ENCODE peak calls at places on chromosomes 13 and 19, in eight cellular contexts. One of them, this sample, is unnamed. For H3K36me3, the result is how much of the 10 kb centered on the place peaks cover.

GRCh38 chr13:37747071-37747612 is 122.4 kb downstream of the TRPC4 start:
- DNase-seq in esophagus muscularis mucosa: no peak
- DNase-seq in OCI-LY7: no peak
- DNase-seq in left lung: no peak
- DNase-seq in prostate gland: no peak
- DNase-seq in PC-3: peak
- DNase-seq in IMR-90: peak
- DNase-seq in CD8-positive, alpha-beta memory T cell: no peak
- DNase-seq in this sample: peak

GRCh38 chr19:54620464-54620863 is 9.8 kb upstream of the LILRB1 start:
- DNase-seq in esophagus muscularis mucosa: peak
- DNase-seq in OCI-LY7: no peak
- DNase-seq in left lung: no peak
- DNase-seq in prostate gland: no peak
- DNase-seq in PC-3: no peak
- DNase-seq in IMR-90: no peak
- DNase-seq in CD8-positive, alpha-beta memory T cell: no peak
- DNase-seq in this sample: no peak

GRCh38 chr19:48152552-48152951 is 17.6 kb downstream of the LIG1 start:
- DNase-seq in esophagus muscularis mucosa: no peak
- DNase-seq in OCI-LY7: peak
- DNase-seq in left lung: no peak
- DNase-seq in prostate gland: peak
- DNase-seq in PC-3: peak
- DNase-seq in IMR-90: peak
- DNase-seq in CD8-positive, alpha-beta memory T cell: peak
- DNase-seq in this sample: peak

GRCh38 chr19:40594251-40594650 is 6.9 kb upstream of the LTBP4 start:
- DNase-seq in esophagus muscularis mucosa: no peak
- DNase-seq in OCI-LY7: peak
- DNase-seq in left lung: no peak
- DNase-seq in prostate gland: no peak
- DNase-seq in PC-3: no peak
- DNase-seq in IMR-90: no peak
- DNase-seq in CD8-positive, alpha-beta memory T cell: no peak
- DNase-seq in this sample: no peak

GRCh38 chr13:103640617-103641016 is 574.4 kb upstream of the SLC10A2 start:
- DNase-seq in esophagus muscularis mucosa: no peak
- DNase-seq in OCI-LY7: no peak
- DNase-seq in left lung: no peak
- DNase-seq in prostate gland: no peak
- DNase-seq in PC-3: no peak
- DNase-seq in IMR-90: no peak
- DNase-seq in CD8-positive, alpha-beta memory T cell: no peak
- DNase-seq in this sample: no peak

GRCh38 chr19:55087542-55087935 is 11.9 kb downstream of the EPS8L1 start:
- DNase-seq in esophagus muscularis mucosa: no peak
- DNase-seq in OCI-LY7: no peak
- DNase-seq in left lung: no peak
- DNase-seq in prostate gland: no peak
- DNase-seq in PC-3: no peak
- DNase-seq in IMR-90: peak
- DNase-seq in CD8-positive, alpha-beta memory T cell: no peak
- DNase-seq in this sample: no peak

GRCh38 chr13:99332456-99332855 is 25.3 kb upstream of the GPR183 start:
- DNase-seq in esophagus muscularis mucosa: peak
- DNase-seq in OCI-LY7: no peak
- DNase-seq in left lung: no peak
- DNase-seq in prostate gland: no peak
- DNase-seq in PC-3: no peak
- DNase-seq in IMR-90: no peak
- DNase-seq in CD8-positive, alpha-beta memory T cell: no peak
- DNase-seq in this sample: no peak

GRCh38 chr19:50933640-50934039 is 19.2 kb downstream of the KLK5 start:
- DNase-seq in esophagus muscularis mucosa: no peak
- DNase-seq in OCI-LY7: no peak
- DNase-seq in left lung: no peak
- DNase-seq in prostate gland: no peak
- DNase-seq in PC-3: peak
- DNase-seq in IMR-90: peak
- DNase-seq in CD8-positive, alpha-beta memory T cell: no peak
- DNase-seq in this sample: peak

GRCh38 chr13:81480634-81481033 is 1139.7 kb upstream of the SPRY2 start:
- DNase-seq in esophagus muscularis mucosa: no peak
- DNase-seq in OCI-LY7: no peak
- DNase-seq in left lung: no peak
- DNase-seq in prostate gland: no peak
- DNase-seq in PC-3: peak
- DNase-seq in IMR-90: no peak
- DNase-seq in CD8-positive, alpha-beta memory T cell: no peak
- DNase-seq in this sample: no peak

GRCh38 chr19:32921624-32922023 is 50.1 kb downstream of the CEP89 start:
- DNase-seq in esophagus muscularis mucosa: no peak
- DNase-seq in OCI-LY7: no peak
- DNase-seq in left lung: no peak
- DNase-seq in prostate gland: no peak
- DNase-seq in PC-3: no peak
- DNase-seq in IMR-90: no peak
- DNase-seq in CD8-positive, alpha-beta memory T cell: no peak
- DNase-seq in this sample: no peak

DNA sequence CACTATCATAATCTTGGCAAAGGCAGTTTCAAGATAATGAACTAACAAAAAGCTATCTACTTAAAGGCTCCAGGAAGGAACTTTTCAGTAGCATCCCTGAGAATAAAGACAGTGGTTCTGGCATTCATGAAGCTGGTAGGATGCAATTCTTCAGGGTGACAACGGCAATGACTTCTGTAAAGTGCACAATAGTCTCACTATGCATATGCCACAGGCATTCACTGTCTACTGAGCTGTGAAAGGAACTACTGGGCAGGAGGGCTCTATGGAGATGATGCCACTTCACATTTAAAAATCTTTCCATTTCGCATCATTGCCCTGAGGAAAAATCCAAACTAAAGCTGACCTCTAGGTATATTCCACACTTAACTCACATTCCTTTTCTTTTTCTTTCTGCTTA is 2020.6 kb upstream of the PCDH20 start:
- DNase-seq in esophagus muscularis mucosa: no peak
- DNase-seq in OCI-LY7: no peak
- DNase-seq in left lung: no peak
- DNase-seq in prostate gland: no peak
- DNase-seq in PC-3: no peak
- DNase-seq in IMR-90: no peak
- DNase-seq in CD8-positive, alpha-beta memory T cell: no peak
- DNase-seq in this sample: no peak
- H3K4me3 ChIP-seq in esophagus muscularis mucosa: no peak
- H3K4me3 ChIP-seq in OCI-LY7: no peak
- H3K4me3 ChIP-seq in left lung: no peak
- H3K4me3 ChIP-seq in prostate gland: no peak
- H3K4me3 ChIP-seq in PC-3: no peak
- H3K4me3 ChIP-seq in IMR-90: no peak
- H3K4me3 ChIP-seq in CD8-positive, alpha-beta memory T cell: no peak
- H3K4me3 ChIP-seq in this sample: no peak

GRCh38 chr19:42226886-42227285 is 6.8 kb downstream of the ZNF526 start:
- DNase-seq in esophagus muscularis mucosa: no peak
- DNase-seq in OCI-LY7: no peak
- DNase-seq in left lung: no peak
- DNase-seq in prostate gland: no peak
- DNase-seq in PC-3: no peak
- DNase-seq in IMR-90: peak
- DNase-seq in CD8-positive, alpha-beta memory T cell: no peak
- DNase-seq in this sample: no peak
- H3K36me3 ChIP-seq in esophagus muscularis mucosa: half or more
- H3K36me3 ChIP-seq in OCI-LY7: half or more
- H3K36me3 ChIP-seq in left lung: half or more
- H3K36me3 ChIP-seq in prostate gland: under half
- H3K36me3 ChIP-seq in PC-3: under half
- H3K36me3 ChIP-seq in IMR-90: half or more
- H3K36me3 ChIP-seq in CD8-positive, alpha-beta memory T cell: under half
- H3K36me3 ChIP-seq in this sample: half or more

GRCh38 chr13:93226065-93226622 is 463 bp upstream of the GPC6 start:
- DNase-seq in esophagus muscularis mucosa: no peak
- DNase-seq in OCI-LY7: no peak
- DNase-seq in left lung: no peak
- DNase-seq in prostate gland: no peak
- DNase-seq in PC-3: no peak
- DNase-seq in IMR-90: no peak
- DNase-seq in CD8-positive, alpha-beta memory T cell: no peak
- DNase-seq in this sample: no peak

GRCh38 chr13:93226623-93227279 is at the start of gene GPC6:
- DNase-seq in esophagus muscularis mucosa: no peak
- DNase-seq in OCI-LY7: no peak
- DNase-seq in left lung: no peak
- DNase-seq in prostate gland: peak
- DNase-seq in PC-3: peak
- DNase-seq in IMR-90: peak
- DNase-seq in CD8-positive, alpha-beta memory T cell: no peak
- DNase-seq in this sample: peak

GRCh38 chr13:93227906-93228801 is 1.5 kb downstream of the GPC6 start:
- DNase-seq in esophagus muscularis mucosa: no peak
- DNase-seq in OCI-LY7: no peak
- DNase-seq in left lung: peak
- DNase-seq in prostate gland: peak
- DNase-seq in PC-3: peak
- DNase-seq in IMR-90: peak
- DNase-seq in CD8-positive, alpha-beta memory T cell: no peak
- DNase-seq in this sample: peak

GRCh38 chr13:93225610-93226009 is 997 bp upstream of the GPC6 start:
- DNase-seq in esophagus muscularis mucosa: no peak
- DNase-seq in OCI-LY7: no peak
- DNase-seq in left lung: no peak
- DNase-seq in prostate gland: no peak
- DNase-seq in PC-3: peak
- DNase-seq in IMR-90: no peak
- DNase-seq in CD8-positive, alpha-beta memory T cell: no peak
- DNase-seq in this sample: no peak

GRCh38 chr13:93227280-93227905 is 786 bp downstream of the GPC6 start:
- DNase-seq in esophagus muscularis mucosa: no peak
- DNase-seq in OCI-LY7: no peak
- DNase-seq in left lung: no peak
- DNase-seq in prostate gland: peak
- DNase-seq in PC-3: peak
- DNase-seq in IMR-90: peak
- DNase-seq in CD8-positive, alpha-beta memory T cell: no peak
- DNase-seq in this sample: peak
- H3K4me3 ChIP-seq in esophagus muscularis mucosa: peak
- H3K4me3 ChIP-seq in OCI-LY7: no peak
- H3K4me3 ChIP-seq in left lung: peak
- H3K4me3 ChIP-seq in prostate gland: peak
- H3K4me3 ChIP-seq in PC-3: peak
- H3K4me3 ChIP-seq in IMR-90: peak
- H3K4me3 ChIP-seq in CD8-positive, alpha-beta memory T cell: no peak
- H3K4me3 ChIP-seq in this sample: peak

GRCh38 chr13:113537909-113538688 is 46.5 kb upstream of the TFDP1 start:
- DNase-seq in esophagus muscularis mucosa: no peak
- DNase-seq in OCI-LY7: no peak
- DNase-seq in left lung: peak
- DNase-seq in prostate gland: no peak
- DNase-seq in PC-3: no peak
- DNase-seq in IMR-90: no peak
- DNase-seq in CD8-positive, alpha-beta memory T cell: no peak
- DNase-seq in this sample: no peak

GRCh38 chr13:113537205-113537604 is 46.7 kb upstream of the DCUN1D2 start:
- DNase-seq in esophagus muscularis mucosa: no peak
- DNase-seq in OCI-LY7: no peak
- DNase-seq in left lung: peak
- DNase-seq in prostate gland: no peak
- DNase-seq in PC-3: no peak
- DNase-seq in IMR-90: no peak
- DNase-seq in CD8-positive, alpha-beta memory T cell: no peak
- DNase-seq in this sample: no peak

GRCh38 chr13:113538689-113539058 is 45.9 kb upstream of the TFDP1 start:
- DNase-seq in esophagus muscularis mucosa: no peak
- DNase-seq in OCI-LY7: no peak
- DNase-seq in left lung: peak
- DNase-seq in prostate gland: peak
- DNase-seq in PC-3: peak
- DNase-seq in IMR-90: no peak
- DNase-seq in CD8-positive, alpha-beta memory T cell: no peak
- DNase-seq in this sample: no peak

GRCh38 chr13:113535381-113535781 is 44.9 kb upstream of the DCUN1D2 start:
- DNase-seq in esophagus muscularis mucosa: no peak
- DNase-seq in OCI-LY7: no peak
- DNase-seq in left lung: no peak
- DNase-seq in prostate gland: no peak
- DNase-seq in PC-3: no peak
- DNase-seq in IMR-90: no peak
- DNase-seq in CD8-positive, alpha-beta memory T cell: no peak
- DNase-seq in this sample: no peak

DNA sequence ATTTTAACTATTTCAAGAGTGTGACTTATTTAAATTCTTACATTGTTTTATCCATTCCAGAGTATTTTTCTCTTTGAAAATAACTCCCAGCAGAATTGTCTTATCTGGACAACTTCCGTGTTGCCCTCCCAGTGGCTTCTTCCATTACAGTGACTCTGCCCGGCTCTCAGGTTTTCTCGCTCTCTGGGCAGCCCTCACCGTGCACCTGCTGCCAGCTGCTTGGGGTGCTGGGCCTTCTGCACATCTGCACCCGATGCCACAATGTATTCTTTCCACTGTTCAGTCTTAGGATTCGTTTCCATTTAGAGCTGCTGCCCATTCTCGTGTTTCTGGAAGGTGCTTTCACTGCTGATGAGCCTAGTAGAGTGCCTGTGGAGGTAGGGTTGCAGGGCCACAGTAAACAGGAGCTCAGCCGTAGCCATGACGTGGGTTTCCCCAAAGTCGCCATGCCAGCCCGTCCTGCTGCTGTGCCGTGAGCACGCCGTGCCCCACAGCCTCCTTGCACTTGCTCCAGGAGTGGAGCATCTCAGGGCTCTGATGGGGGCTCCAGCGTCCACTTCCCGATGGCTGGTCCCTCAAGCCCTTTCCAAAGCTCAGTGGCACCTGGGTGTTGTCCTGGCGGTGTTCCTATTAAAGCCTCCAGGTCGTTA is 46.1 kb upstream of the DCUN1D2 start:
- DNase-seq in esophagus muscularis mucosa: no peak
- DNase-seq in OCI-LY7: no peak
- DNase-seq in left lung: peak
- DNase-seq in prostate gland: no peak
- DNase-seq in PC-3: no peak
- DNase-seq in IMR-90: no peak
- DNase-seq in CD8-positive, alpha-beta memory T cell: no peak
- DNase-seq in this sample: no peak
- H3K36me3 ChIP-seq in esophagus muscularis mucosa: half or more
- H3K36me3 ChIP-seq in OCI-LY7: under half
- H3K36me3 ChIP-seq in left lung: half or more
- H3K36me3 ChIP-seq in prostate gland: under half
- H3K36me3 ChIP-seq in PC-3: under half
- H3K36me3 ChIP-seq in IMR-90: half or more
- H3K36me3 ChIP-seq in CD8-positive, alpha-beta memory T cell: under half
- H3K36me3 ChIP-seq in this sample: under half

GRCh38 chr19:7554990-7555864 is 19.7 kb downstream of the PNPLA6 start:
- DNase-seq in esophagus muscularis mucosa: no peak
- DNase-seq in OCI-LY7: peak
- DNase-seq in left lung: no peak
- DNase-seq in prostate gland: no peak
- DNase-seq in PC-3: no peak
- DNase-seq in IMR-90: no peak
- DNase-seq in CD8-positive, alpha-beta memory T cell: no peak
- DNase-seq in this sample: no peak
- H3K4me3 ChIP-seq in esophagus muscularis mucosa: no peak
- H3K4me3 ChIP-seq in OCI-LY7: no peak
- H3K4me3 ChIP-seq in left lung: no peak
- H3K4me3 ChIP-seq in prostate gland: no peak
- H3K4me3 ChIP-seq in PC-3: no peak
- H3K4me3 ChIP-seq in IMR-90: no peak
- H3K4me3 ChIP-seq in CD8-positive, alpha-beta memory T cell: no peak
- H3K4me3 ChIP-seq in this sample: no peak